ENCODE peak calls at places on chromosomes 12 and 14, in eight cellular contexts. X is astrocyte of the hippocampus, G is HTR-8/SVneo, C is mucosa of descending colon, S is mesothelial cell of epicardium, Y is GM23248, E is AG04450, L is AG08396. I is an unnamed sample.

GRCh38 chr12:55940065-55940732 is 9.2 kb downstream of the DGKA start:
- DNase-seq in X (peak; percentile 93), G (peak; percentile 87), C (peak; percentile 86), S (peak; percentile 86), Y (peak; percentile 89), E (peak; percentile 60), L (peak; percentile 89), I (peak; percentile 69)

GRCh38 chr12:19068137-19068536 is 61.4 kb upstream of the PLEKHA5 start:
- DNase-seq in X (no peak), G (no peak), C (no peak), S (no peak), Y (no peak), E (no peak), L (no peak), I (no peak)

GRCh38 chr12:7017870-7018349 is 366 bp downstream of the LPCAT3 start:
- DNase-seq in X (no peak), G (no peak), C (no peak), S (no peak), Y (no peak), E (no peak), L (no peak), I (no peak)

GRCh38 chr14:104739026-104739425 is 13.9 kb upstream of the SIVA1 start:
- DNase-seq in X (no peak), G (no peak), C (no peak), S (no peak), Y (no peak), E (no peak), L (no peak), I (no peak)

GRCh38 chr12:53828598-53828997 is 76.8 kb upstream of the CISTR start:
- DNase-seq in X (no peak), G (no peak), C (no peak), S (no peak), Y (no peak), E (no peak), L (no peak), I (no peak)

GRCh38 chr12:131699434-131699833 is 11.5 kb upstream of the SFSWAP start:
- DNase-seq in X (no peak), G (no peak), C (no peak), S (no peak), Y (peak; percentile 50), E (no peak), L (peak; percentile 41), I (no peak)

GRCh38 chr12:108833757-108834472 is 23.5 kb downstream of the SSH1 start:
- DNase-seq in X (peak; percentile 85), G (no peak), C (no peak), S (no peak), Y (peak; percentile 80), E (no peak), L (peak; percentile 51), I (no peak)

GRCh38 chr12:49364989-49365388 is 2.3 kb upstream of the SPATS2 start:
- DNase-seq in X (no peak), G (no peak), C (no peak), S (no peak), Y (peak; percentile 86), E (no peak), L (peak; percentile 53), I (no peak)

GRCh38 chr14:105180598-105181528 is at the start of gene NUDT14:
- DNase-seq in X (peak; percentile 85), G (peak; percentile 90), C (peak; percentile 97), S (peak; percentile 88), Y (peak; percentile 86), E (no peak), L (peak; percentile 96), I (no peak)

GRCh38 chr12:52401926-52402325 is 4.2 kb downstream of the KRT82 start:
- DNase-seq in X (no peak), G (no peak), C (no peak), S (no peak), Y (peak; percentile 54), E (no peak), L (no peak), I (no peak)

GRCh38 chr14:69613312-69614073 is 2.1 kb downstream of the SUSD6 start:
- DNase-seq in X (no peak), G (no peak), C (no peak), S (no peak), Y (no peak), E (no peak), L (no peak), I (no peak)

GRCh38 chr14:24398943-24399801 is at the start of gene NYNRIN:
- DNase-seq in X (peak; percentile 62), G (peak; percentile 26), C (peak; percentile 76), S (peak; percentile 79), Y (peak; percentile 58), E (no peak), L (peak; percentile 65), I (no peak)

GRCh38 chr14:23370221-23370620 is 2.4 kb upstream of the IL25 start:
- DNase-seq in X (no peak), G (no peak), C (no peak), S (no peak), Y (peak; percentile 43), E (no peak), L (no peak), I (no peak)

GRCh38 chr12:81005635-81006034 is 67.9 kb upstream of the LIN7A start:
- DNase-seq in X (no peak), G (no peak), C (no peak), S (no peak), Y (no peak), E (no peak), L (no peak), I (no peak)

GRCh38 chr12:7439579-7440505 is 4.1 kb downstream of the CD163L1 start:
- DNase-seq in X (peak; percentile 45), G (no peak), C (peak; percentile 77), S (peak; percentile 57), Y (peak; percentile 81), E (peak; percentile 11), L (peak; percentile 22), I (no peak)

GRCh38 chr14:59325906-59326305 is 137.4 kb downstream of the DAAM1 start:
- DNase-seq in X (no peak), G (no peak), C (no peak), S (no peak), Y (peak; percentile 72), E (no peak), L (no peak), I (no peak)

GRCh38 chr14:100309028-100309718 is 2.9 kb upstream of the SLC25A29 start:
- DNase-seq in X (no peak), G (no peak), C (no peak), S (no peak), Y (no peak), E (no peak), L (no peak), I (no peak)

GRCh38 chr12:44847888-44848770 is 28.0 kb downstream of the NELL2 start:
- DNase-seq in X (no peak), G (no peak), C (no peak), S (no peak), Y (no peak), E (no peak), L (no peak), I (no peak)

GRCh38 chr12:33663000-33663654 is 223.5 kb upstream of the SYT10 start:
- DNase-seq in X (no peak), G (no peak), C (no peak), S (no peak), Y (no peak), E (no peak), L (no peak), I (no peak)

GRCh38 chr14:32015166-32015565 is 61.9 kb upstream of the ARHGAP5 start:
- DNase-seq in X (no peak), G (no peak), C (no peak), S (no peak), Y (no peak), E (no peak), L (no peak), I (no peak)

GRCh38 chr12:97005612-97006011 is 98.6 kb downstream of the NEDD1 start:
- DNase-seq in X (peak; percentile 5), G (no peak), C (no peak), S (no peak), Y (no peak), E (no peak), L (no peak), I (no peak)

GRCh38 chr12:101935769-101936741 is 58.7 kb downstream of the DRAM1 start:
- DNase-seq in X (no peak), G (peak; percentile 67), C (no peak), S (no peak), Y (peak; percentile 97), E (peak; percentile 93), L (peak; percentile 58), I (no peak)

GRCh38 chr12:110776410-110776809 is 33.7 kb upstream of the PPP1CC start:
- DNase-seq in X (no peak), G (no peak), C (no peak), S (no peak), Y (no peak), E (no peak), L (no peak), I (no peak)

GRCh38 chr12:53048033-53048779 is 1.7 kb upstream of the TNS2 start:
- DNase-seq in X (peak; percentile 75), G (peak; percentile 50), C (peak; percentile 75), S (no peak), Y (peak; percentile 59), E (no peak), L (peak; percentile 16), I (peak; percentile 68)

I was measured in HepG2.